ENCODE peak calls at places on chromosomes 11 and 22, in five cellular contexts. B is stimulated activated CD4-positive, alpha-beta T cell treated with anti-CD3 and anti-CD28 coated beads, Interleukin-4, amount 100 ng/mL, for 4 hours; J is nephron progenitor cell; T is stimulated activated CD8-positive, alpha-beta memory T cell treated with anti-CD3 and anti-CD28 coated beads, Interleukin-4, amount 100 ng/mL, for 1 hour; E is activated CD4-positive, alpha-beta T cell treated with anti-CD3 and anti-CD28 coated beads, Interleukin-2, amount 50 U/mL, for 24 hours. R is an unnamed sample.

GRCh38 chr11:117814204-117814765 is 10.3 kb downstream of the FXYD2 start:
- DNase-seq in J (no peak), B (no peak), E (no peak), T (no peak), R (no peak)

GRCh38 chr11:75762885-75763284 is 5.7 kb upstream of the DGAT2 start:
- DNase-seq in J (no peak), B (no peak), E (no peak), T (no peak), R (no peak)

GRCh38 chr11:117044287-117045035 is 53.8 kb downstream of the SIK3 start:
- DNase-seq in E (no peak), B (no peak), T (no peak), J (no peak), R (no peak)

GRCh38 chr11:64897381-64898075 is 19.1 kb upstream of the EHD1 start:
- DNase-seq in E (no peak), J (no peak), B (no peak), T (no peak), R (no peak)

GRCh38 chr11:115279831-115280761 is 224.1 kb downstream of the CADM1 start:
- DNase-seq in J (no peak), E (no peak), T (no peak), B (no peak), R (no peak)

GRCh38 chr22:37817705-37818311 is 5.4 kb upstream of the GALR3 start:
- DNase-seq in J (peak; percentile 95), B (peak; percentile 87), T (peak; percentile 71), E (peak; percentile 75), R (peak; percentile 87)

GRCh38 chr11:112631333-112631732 is 329.9 kb upstream of the NCAM1 start:
- DNase-seq in T (no peak), E (no peak), B (no peak), J (no peak), R (no peak)

GRCh38 chr22:23216331-23217170 is 36.2 kb downstream of the BCR start:
- DNase-seq in E (peak; percentile 58), J (no peak), B (peak; percentile 27), T (no peak), R (no peak)

GRCh38 chr22:44410396-44411056 is 87.5 kb downstream of the RTL6 start:
- DNase-seq in T (no peak), B (no peak), J (no peak), E (no peak), R (no peak)

GRCh38 chr11:13947379-13947778 is 15.1 kb upstream of the SPON1 start:
- DNase-seq in T (no peak), J (no peak), E (no peak), B (no peak), R (no peak)

GRCh38 chr11:35404397-35404775 is 15.0 kb downstream of the SLC1A2 start:
- DNase-seq in J (peak; percentile 56), B (no peak), E (no peak), T (no peak), R (peak; percentile 37)

GRCh38 chr11:10699072-10699471 is 5.5 kb upstream of the IRAG1 start:
- DNase-seq in T (no peak), B (no peak), E (no peak), J (no peak), R (no peak)

GRCh38 chr11:46006418-46007070 is 84.1 kb downstream of the LARGE2 start:
- DNase-seq in B (no peak), E (peak; percentile 29), J (peak; percentile 15), T (no peak), R (no peak)

GRCh38 chr11:9060700-9061111 is 30.7 kb downstream of the SCUBE2 start:
- DNase-seq in E (peak; percentile 28), T (no peak), J (no peak), B (peak; percentile 11), R (no peak)

GRCh38 chr11:116980136-116980793 is 118.0 kb downstream of the SIK3 start:
- DNase-seq in E (no peak), J (no peak), B (no peak), T (no peak), R (no peak)

GRCh38 chr22:40276877-40277823 is 69.2 kb upstream of the ADSL start:
- DNase-seq in B (no peak), J (no peak), E (no peak), T (no peak), R (no peak)

GRCh38 chr11:15903246-15903645 is 453.1 kb downstream of the SOX6 start:
- DNase-seq in E (no peak), T (no peak), B (no peak), J (no peak), R (no peak)

GRCh38 chr11:116233581-116233980 is 539.2 kb downstream of the BUD13 start:
- DNase-seq in T (no peak), E (no peak), B (no peak), J (peak; percentile 26), R (no peak)

GRCh38 chr22:48477031-48477721 is 1350.5 kb downstream of the BRD1 start:
- DNase-seq in J (no peak), E (no peak), T (no peak), B (no peak), R (no peak)

GRCh38 chr11:5351208-5351607 is at the start of gene OR51B6:
- DNase-seq in T (no peak), B (no peak), E (no peak), J (no peak), R (no peak)